ENCODE peak calls at places on chromosomes 7 and 10, in six cellular contexts. K is HTR-8/SVneo, C is GM23338, J is LoVo, E is SJSA1, D is neural progenitor cell. S is an unnamed sample.

GRCh38 chr7:47325337-47325736 is 256.6 kb downstream of the TNS3 start:
- DNase-seq in C (no peak), D (no peak), E (no peak), J (no peak), K (no peak), S (no peak)

GRCh38 chr10:96285331-96285752 is 14.0 kb upstream of the BLNK start:
- DNase-seq in E (no peak), D (peak; percentile 45), J (no peak), C (peak; percentile 88), K (no peak), S (no peak)

GRCh38 chr10:35447693-35448407 is 111.5 kb downstream of the CCNY start:
- DNase-seq in E (peak; percentile 57), J (peak; percentile 81), K (peak; percentile 76), D (peak; percentile 32), C (peak; percentile 53), S (no peak)

GRCh38 chr10:113521482-113521795 is 31.4 kb upstream of the HABP2 start:
- DNase-seq in J (no peak), E (no peak), C (no peak), K (no peak), D (no peak), S (no peak)

GRCh38 chr10:101577121-101577871 is 10.8 kb downstream of the POLL start:
- DNase-seq in D (no peak), E (no peak), K (no peak), C (no peak), J (no peak), S (no peak)

GRCh38 chr10:44697096-44697495 is 214.0 kb upstream of the TMEM72 start:
- DNase-seq in J (no peak), C (no peak), E (no peak), K (no peak), D (no peak), S (no peak)

GRCh38 chr10:61067683-61068336 is 123.8 kb upstream of the RHOBTB1 start:
- DNase-seq in D (no peak), K (no peak), J (no peak), E (no peak), C (no peak), S (no peak)

GRCh38 chr10:61754553-61755540 is 92.1 kb downstream of the CABCOCO1 start:
- DNase-seq in D (no peak), K (no peak), E (peak; percentile 16), C (no peak), J (no peak), S (no peak)

GRCh38 chr10:12750526-12751201 is 250.8 kb downstream of the CCDC3 start:
- DNase-seq in D (no peak), J (peak; percentile 27), E (no peak), K (no peak), C (no peak), S (no peak)

GRCh38 chr10:2077231-2077630 is 339.9 kb upstream of the ADARB2 start:
- DNase-seq in E (no peak), D (no peak), J (no peak), K (no peak), C (no peak), S (no peak)

GRCh38 chr10:112711366-112711765 is 238.7 kb upstream of the TCF7L2 start:
- DNase-seq in K (no peak), D (no peak), J (no peak), E (peak; percentile 35), C (no peak), S (no peak)

GRCh38 chr10:78838141-78838540 is 230.6 kb upstream of the ZMIZ1 start:
- DNase-seq in J (no peak), E (no peak), D (no peak), K (no peak), C (no peak), S (no peak)

GRCh38 chr10:79488303-79488702 is 24.0 kb upstream of the EIF5AL1 start:
- DNase-seq in C (no peak), K (peak; percentile 91), E (peak; percentile 83), D (no peak), J (peak; percentile 53), S (peak; percentile 57)

GRCh38 chr7:80106498-80107113 is 28.0 kb upstream of the GNAI1 start:
- DNase-seq in J (peak; percentile 8), K (no peak), D (no peak), C (no peak), E (no peak), S (no peak)